ENCODE peak calls at places on chromosomes 2 and 18, in nine cellular contexts. P is Kasumi-1; B is stimulated activated CD8-positive, alpha-beta memory T cell treated with anti-CD3 and anti-CD28 coated beads, Interleukin-15, amount 100 ng/mL, for 24 hours; Q is AG09309; O is neural progenitor cell; Y is kidney tubule cell; G is astrocyte of the cerebellum; S is kidney epithelial cell; A is NCI-H1105. W is an unnamed sample.

GRCh38 chr2:218428846-218429558 is 10.1 kb downstream of the VIL1 start:
- DNase-seq in B (no peak), A (no peak), S (no peak), G (no peak), P (no peak), O (no peak), Q (no peak), Y (no peak), W (no peak)

GRCh38 chr2:74503506-74504475 is 3.7 kb downstream of the PCGF1 start:
- DNase-seq in A (no peak), Q (no peak), S (no peak), B (no peak), G (no peak), O (no peak), Y (no peak), P (no peak), W (no peak)

GRCh38 chr18:2960983-2961696 is 51.8 kb downstream of the LPIN2 start:
- DNase-seq in Q (no peak), B (no peak), S (no peak), P (no peak), O (no peak), A (no peak), Y (no peak), G (no peak), W (no peak)

GRCh38 chr2:196925445-196925767 is 1.1 kb downstream of the PGAP1 start:
- DNase-seq in A (no peak), O (peak; percentile 38), P (no peak), Q (no peak), G (no peak), S (no peak), Y (peak; percentile 13), B (no peak), W (no peak)

GRCh38 chr18:24616638-24617037 is 156.2 kb downstream of the HRH4 start:
- DNase-seq in Y (no peak), S (no peak), G (no peak), A (no peak), O (no peak), P (no peak), Q (no peak), B (no peak), W (no peak)

GRCh38 chr18:49444599-49444998 is 15.8 kb downstream of the DYM start:
- DNase-seq in G (no peak), P (no peak), Q (no peak), A (no peak), S (no peak), O (no peak), B (no peak), Y (no peak), W (no peak)

GRCh38 chr2:170271340-170271739 is 93.4 kb downstream of the MYO3B start:
- DNase-seq in Y (no peak), Q (no peak), G (no peak), B (no peak), S (no peak), A (peak; percentile 73), O (no peak), P (no peak), W (no peak)

GRCh38 chr18:50111398-50111797 is 83.5 kb downstream of the MYO5B start:
- DNase-seq in B (no peak), Y (no peak), A (no peak), O (no peak), Q (no peak), G (no peak), P (no peak), S (no peak), W (no peak)

GRCh38 chr18:12109836-12110235 is 16.2 kb downstream of the ANKRD62 start:
- DNase-seq in O (no peak), P (no peak), S (no peak), B (no peak), Q (no peak), Y (no peak), A (no peak), G (no peak), W (no peak)

GRCh38 chr2:216792222-216793001 is 67.5 kb downstream of the TNP1 start:
- DNase-seq in O (peak; percentile 62), A (no peak), Y (peak; percentile 87), G (no peak), B (no peak), P (no peak), Q (peak; percentile 77), S (peak; percentile 81), W (no peak)

GRCh38 chr2:19369341-19369955 is 11.0 kb upstream of the OSR1 start:
- DNase-seq in B (no peak), Q (no peak), O (peak; percentile 42), P (no peak), S (no peak), Y (peak; percentile 54), G (no peak), A (no peak), W (no peak)

GRCh38 chr2:113198790-113199612 is 25.2 kb downstream of the PSD4 start:
- DNase-seq in A (peak; percentile 77), Q (no peak), S (no peak), O (peak; percentile 87), P (peak; percentile 34), Y (peak; percentile 91), B (peak; percentile 75), G (no peak), W (peak; percentile 22)

GRCh38 chr2:29405707-29406106 is 290.5 kb downstream of the CLIP4 start:
- DNase-seq in A (no peak), O (no peak), Y (no peak), G (no peak), P (no peak), S (no peak), B (no peak), Q (no peak), W (no peak)

GRCh38 chr2:182625814-182626213 is 90.2 kb upstream of the DNAJC10 start:
- DNase-seq in Y (no peak), A (peak; percentile 37), G (no peak), Q (no peak), S (no peak), O (no peak), P (no peak), B (no peak), W (no peak)

GRCh38 chr18:63705401-63705800 is 2.6 kb downstream of the SERPINB11 start:
- DNase-seq in B (no peak), Q (no peak), G (no peak), P (no peak), O (no peak), S (no peak), Y (no peak), A (no peak), W (no peak)

W was measured in cortex of kidney.